ENCODE peak calls at places on chromosomes 6 and 20, in four cellular contexts. E is cortex of kidney; K is kidney tubule cell; R is CD8-positive, alpha-beta T cell. S is an unnamed sample.

GRCh38 chr6:57221936-57222683 is at the start of gene RAB23:
- DNase-seq in E (peak), K (peak), R (peak), S (peak)

GRCh38 chr6:12967686-12968085 is 251.1 kb downstream of the PHACTR1 start:
- DNase-seq in E (no peak), K (no peak), R (no peak), S (no peak)

GRCh38 chr20:61991476-61991875 is 74.2 kb downstream of the TAF4 start:
- DNase-seq in E (no peak), K (no peak), R (no peak), S (no peak)

GRCh38 chr6:86685230-86685797 is 252.0 kb upstream of the HTR1E start:
- DNase-seq in E (no peak), K (no peak), R (no peak), S (no peak)

GRCh38 chr6:159821726-159822125 is 21.6 kb downstream of the PNLDC1 start:
- DNase-seq in E (no peak), K (no peak), R (no peak), S (no peak)

GRCh38 chr6:112037783-112038216 is 16.1 kb upstream of the CCN6 start:
- DNase-seq in E (no peak), K (peak), R (no peak), S (no peak)

GRCh38 chr6:63926258-63926657 is 290.7 kb downstream of the PHF3 start:
- DNase-seq in E (no peak), K (no peak), R (no peak), S (no peak)

GRCh38 chr20:21190866-21191265 is 65.0 kb downstream of the KIZ start:
- DNase-seq in E (no peak), K (no peak), R (no peak), S (no peak)

GRCh38 chr6:7562769-7563168 is 21.3 kb downstream of the DSP start:
- DNase-seq in E (no peak), K (no peak), R (no peak), S (no peak)

GRCh38 chr20:57794600-57795346 is 85.0 kb upstream of the PMEPA1 start:
- DNase-seq in E (no peak), K (peak), R (no peak), S (no peak)

GRCh38 chr6:35798706-35799105 is 1.6 kb upstream of the CLPS start:
- DNase-seq in E (no peak), K (no peak), R (no peak), S (no peak)

GRCh38 chr6:2937627-2938003 is 33.8 kb downstream of the SERPINB6 start:
- DNase-seq in E (no peak), K (no peak), R (no peak), S (no peak)

GRCh38 chr6:27126046-27126814 is 121.3 kb upstream of the PRSS16 start:
- DNase-seq in E (no peak), K (no peak), R (no peak), S (no peak)

GRCh38 chr20:10093087-10093591 is 58.4 kb downstream of the ANKEF1 start:
- DNase-seq in E (no peak), K (peak), R (no peak), S (no peak)

GRCh38 chr6:165676435-165677068 is 13.5 kb upstream of the PDE10A start:
- DNase-seq in E (no peak), K (no peak), R (no peak), S (no peak)

GRCh38 chr6:132527791-132528190 is 10.3 kb upstream of the TAAR9 start:
- DNase-seq in E (no peak), K (peak), R (no peak), S (no peak)

GRCh38 chr20:19540401-19540800 is 217.7 kb upstream of the RIN2 start:
- DNase-seq in E (no peak), K (no peak), R (no peak), S (no peak)

GRCh38 chr6:91087864-91088263 is 501.0 kb upstream of the MAP3K7 start:
- DNase-seq in E (no peak), K (peak), R (no peak), S (no peak)

GRCh38 chr6:85066270-85066669 is 301.9 kb upstream of the TBX18 start:
- DNase-seq in E (no peak), K (no peak), R (no peak), S (no peak)

GRCh38 chr20:34715384-34715783 is 11.2 kb downstream of the TP53INP2 start:
- DNase-seq in E (no peak), K (no peak), R (no peak), S (no peak)

GRCh38 chr20:57669626-57670025 is 40.2 kb downstream of the PMEPA1 start:
- DNase-seq in E (no peak), K (no peak), R (no peak), S (no peak)

GRCh38 chr6:20991910-20992309 is 457.7 kb downstream of the CDKAL1 start:
- DNase-seq in E (no peak), K (no peak), R (no peak), S (no peak)

GRCh38 chr6:20661721-20662120 is 127.5 kb downstream of the CDKAL1 start:
- DNase-seq in E (no peak), K (no peak), R (no peak), S (no peak)

GRCh38 chr20:4925842-4926530 is 75.3 kb downstream of the SLC23A2 start:
- DNase-seq in E (no peak), K (peak), R (no peak), S (no peak)

GRCh38 chr20:43949741-43950618 is 35.3 kb downstream of the TOX2 start:
- DNase-seq in E (no peak), K (no peak), R (peak), S (peak)

GRCh38 chr6:131954099-131954774 is 3.1 kb upstream of the CCN2 start:
- DNase-seq in E (no peak), K (peak), R (no peak), S (no peak)

GRCh38 chr20:41029150-41029872 is 689 bp downstream of the TOP1 start:
- DNase-seq in E (no peak), K (peak), R (peak), S (no peak)

GRCh38 chr6:41375598-41376151 is 40.3 kb downstream of the NCR2 start:
- DNase-seq in E (no peak), K (no peak), R (no peak), S (no peak)

GRCh38 chr20:59460352-59460751 is 144.0 kb upstream of the PHACTR3 start:
- DNase-seq in E (no peak), K (no peak), R (no peak), S (no peak)

GRCh38 chr6:140774080-140774505 is 1358.6 kb upstream of the GJE1 start:
- DNase-seq in E (no peak), K (peak), R (no peak), S (no peak)

GRCh38 chr20:51456511-51457280 is 85.8 kb downstream of the NFATC2 start:
- DNase-seq in E (no peak), K (peak), R (no peak), S (no peak)

GRCh38 chr6:161111256-161111655 is 119.7 kb downstream of the MAP3K4 start:
- DNase-seq in E (no peak), K (no peak), R (no peak), S (peak)

GRCh38 chr20:18628330-18628941 is 40.6 kb downstream of the DTD1 start:
- DNase-seq in E (no peak), K (peak), R (no peak), S (no peak)

GRCh38 chr20:60046011-60046413 is 87.8 kb downstream of the CDH26 start:
- DNase-seq in E (no peak), K (peak), R (no peak), S (no peak)

GRCh38 chr6:36906539-36906938 is 20.8 kb downstream of the C6orf89 start:
- DNase-seq in E (no peak), K (no peak), R (no peak), S (no peak)

GRCh38 chr20:2103454-2104153 is 2.0 kb downstream of the STK35 start:
- DNase-seq in E (no peak), K (no peak), R (no peak), S (no peak)

GRCh38 chr20:56207656-56208055 is 40.9 kb upstream of the MC3R start:
- DNase-seq in E (no peak), K (no peak), R (no peak), S (no peak)

S was measured in CD4-positive, alpha-beta memory T cell.